ENCODE peak calls at places on chromosomes 7 and 10, in six cellular contexts. One of them, this sample, is unnamed.

GRCh38 chr7:1708640-1709249 is 38.7 kb downstream of the ELFN1 start:
- DNase-seq in H54: no peak
- DNase-seq in transverse colon: no peak
- DNase-seq in A549: no peak
- DNase-seq in HCT116: no peak
- DNase-seq in uterus: no peak
- DNase-seq in this sample: peak

GRCh38 chr7:106095634-106096033 is 16.5 kb downstream of the SYPL1 start:
- DNase-seq in uterus: no peak
- DNase-seq in A549: no peak
- DNase-seq in HCT116: no peak
- DNase-seq in transverse colon: no peak
- DNase-seq in H54: no peak
- DNase-seq in this sample: no peak

GRCh38 chr10:44962870-44963738 is 3.5 kb downstream of the RASSF4 start:
- DNase-seq in uterus: no peak
- DNase-seq in HCT116: no peak
- DNase-seq in A549: no peak
- DNase-seq in H54: no peak
- DNase-seq in transverse colon: peak
- DNase-seq in this sample: no peak

GRCh38 chr7:3244241-3244814 is 56.7 kb upstream of the SDK1 start:
- DNase-seq in HCT116: peak
- DNase-seq in H54: peak
- DNase-seq in transverse colon: no peak
- DNase-seq in A549: peak
- DNase-seq in uterus: no peak
- DNase-seq in this sample: no peak

GRCh38 chr10:69629897-69630650 is at the start of gene FAM241B:
- DNase-seq in H54: peak
- DNase-seq in HCT116: peak
- DNase-seq in transverse colon: peak
- DNase-seq in A549: peak
- DNase-seq in uterus: peak
- DNase-seq in this sample: peak

GRCh38 chr10:91901784-91902677 is 7.3 kb downstream of the FGFBP3 start:
- DNase-seq in A549: peak
- DNase-seq in HCT116: peak
- DNase-seq in H54: peak
- DNase-seq in uterus: peak
- DNase-seq in transverse colon: no peak
- DNase-seq in this sample: no peak

GRCh38 chr7:75739796-75740672 is 1.3 kb upstream of the HIP1 start:
- DNase-seq in H54: no peak
- DNase-seq in HCT116: no peak
- DNase-seq in A549: no peak
- DNase-seq in uterus: no peak
- DNase-seq in transverse colon: no peak
- DNase-seq in this sample: no peak

GRCh38 chr10:43878386-43878785 is 229.7 kb upstream of the ZNF32 start:
- DNase-seq in transverse colon: no peak
- DNase-seq in HCT116: no peak
- DNase-seq in A549: no peak
- DNase-seq in H54: no peak
- DNase-seq in uterus: no peak
- DNase-seq in this sample: no peak

GRCh38 chr7:16348251-16348650 is 73.1 kb downstream of the CRPPA start:
- DNase-seq in transverse colon: no peak
- DNase-seq in A549: no peak
- DNase-seq in HCT116: no peak
- DNase-seq in H54: no peak
- DNase-seq in uterus: no peak
- DNase-seq in this sample: no peak

GRCh38 chr7:82602066-82602465 is 158.5 kb upstream of the CACNA2D1 start:
- DNase-seq in A549: no peak
- DNase-seq in H54: no peak
- DNase-seq in transverse colon: no peak
- DNase-seq in uterus: no peak
- DNase-seq in HCT116: no peak
- DNase-seq in this sample: no peak

GRCh38 chr10:78782441-78782840 is 286.3 kb upstream of the ZMIZ1 start:
- DNase-seq in transverse colon: no peak
- DNase-seq in HCT116: no peak
- DNase-seq in H54: no peak
- DNase-seq in A549: no peak
- DNase-seq in uterus: peak
- DNase-seq in this sample: no peak

GRCh38 chr7:155402941-155403340 is 55.0 kb upstream of the EN2 start:
- DNase-seq in A549: no peak
- DNase-seq in HCT116: no peak
- DNase-seq in uterus: no peak
- DNase-seq in H54: no peak
- DNase-seq in transverse colon: no peak
- DNase-seq in this sample: no peak

GRCh38 chr7:108453320-108453719 is 2.9 kb downstream of the NRCAM start:
- DNase-seq in H54: no peak
- DNase-seq in uterus: no peak
- DNase-seq in HCT116: no peak
- DNase-seq in A549: no peak
- DNase-seq in transverse colon: no peak
- DNase-seq in this sample: no peak

GRCh38 chr10:31760674-31761081 is 168.0 kb downstream of the ARHGAP12 start:
- DNase-seq in H54: no peak
- DNase-seq in A549: no peak
- DNase-seq in uterus: no peak
- DNase-seq in HCT116: no peak
- DNase-seq in transverse colon: no peak
- DNase-seq in this sample: no peak

GRCh38 chr10:105189464-105189800 is 548.3 kb downstream of the SORCS3 start:
- DNase-seq in A549: no peak
- DNase-seq in transverse colon: no peak
- DNase-seq in uterus: no peak
- DNase-seq in H54: no peak
- DNase-seq in HCT116: no peak
- DNase-seq in this sample: no peak

GRCh38 chr10:103504181-103504783 is 10.8 kb downstream of the NEURL1 start:
- DNase-seq in A549: peak
- DNase-seq in uterus: peak
- DNase-seq in transverse colon: no peak
- DNase-seq in HCT116: peak
- DNase-seq in H54: peak
- DNase-seq in this sample: no peak

GRCh38 chr10:94108200-94108599 is 114.5 kb downstream of the PLCE1 start:
- DNase-seq in uterus: no peak
- DNase-seq in transverse colon: no peak
- DNase-seq in A549: no peak
- DNase-seq in HCT116: no peak
- DNase-seq in H54: peak
- DNase-seq in this sample: no peak

GRCh38 chr10:132498562-132499366 is 38.8 kb upstream of the INPP5A start:
- DNase-seq in transverse colon: no peak
- DNase-seq in HCT116: no peak
- DNase-seq in uterus: peak
- DNase-seq in H54: no peak
- DNase-seq in A549: no peak
- DNase-seq in this sample: peak

GRCh38 chr7:15581352-15581951 is 19.6 kb upstream of the AGMO start:
- DNase-seq in H54: no peak
- DNase-seq in A549: no peak
- DNase-seq in HCT116: no peak
- DNase-seq in uterus: no peak
- DNase-seq in transverse colon: no peak
- DNase-seq in this sample: no peak

GRCh38 chr7:152847491-152847890 is 87.9 kb downstream of the ACTR3B start:
- DNase-seq in H54: no peak
- DNase-seq in transverse colon: no peak
- DNase-seq in HCT116: no peak
- DNase-seq in uterus: no peak
- DNase-seq in A549: no peak
- DNase-seq in this sample: no peak

GRCh38 chr10:85012305-85012704 is 683.9 kb downstream of the CCSER2 start:
- DNase-seq in transverse colon: no peak
- DNase-seq in A549: no peak
- DNase-seq in H54: no peak
- DNase-seq in HCT116: no peak
- DNase-seq in uterus: no peak
- DNase-seq in this sample: no peak

GRCh38 chr10:116706281-116706680 is 36.1 kb downstream of the HSPA12A start:
- DNase-seq in H54: no peak
- DNase-seq in A549: no peak
- DNase-seq in transverse colon: no peak
- DNase-seq in uterus: no peak
- DNase-seq in HCT116: no peak
- DNase-seq in this sample: peak

GRCh38 chr7:44505595-44505994 is 15.1 kb upstream of the NUDCD3 start:
- DNase-seq in A549: no peak
- DNase-seq in uterus: no peak
- DNase-seq in H54: no peak
- DNase-seq in transverse colon: no peak
- DNase-seq in HCT116: no peak
- DNase-seq in this sample: no peak

GRCh38 chr10:128174581-128175559 is 48.6 kb upstream of the MKI67 start:
- DNase-seq in HCT116: peak
- DNase-seq in uterus: no peak
- DNase-seq in A549: no peak
- DNase-seq in transverse colon: no peak
- DNase-seq in H54: no peak
- DNase-seq in this sample: no peak

GRCh38 chr10:76626406-76626805 is 1011.2 kb downstream of the KCNMA1 start:
- DNase-seq in H54: no peak
- DNase-seq in HCT116: no peak
- DNase-seq in uterus: no peak
- DNase-seq in transverse colon: no peak
- DNase-seq in A549: no peak
- DNase-seq in this sample: no peak

GRCh38 chr10:82252081-82252480 is 377.1 kb downstream of the NRG3 start:
- DNase-seq in A549: no peak
- DNase-seq in H54: no peak
- DNase-seq in uterus: no peak
- DNase-seq in transverse colon: no peak
- DNase-seq in HCT116: no peak
- DNase-seq in this sample: no peak

GRCh38 chr7:45919231-45919825 is 1.7 kb downstream of the IGFBP3 start:
- DNase-seq in transverse colon: no peak
- DNase-seq in A549: no peak
- DNase-seq in HCT116: no peak
- DNase-seq in uterus: no peak
- DNase-seq in H54: no peak
- DNase-seq in this sample: no peak

GRCh38 chr7:105760549-105761447 is 115.6 kb downstream of the ATXN7L1 start:
- DNase-seq in HCT116: no peak
- DNase-seq in uterus: no peak
- DNase-seq in A549: no peak
- DNase-seq in transverse colon: no peak
- DNase-seq in H54: no peak
- DNase-seq in this sample: no peak

GRCh38 chr10:80700252-80700651 is 162.6 kb downstream of the SH2D4B start:
- DNase-seq in H54: no peak
- DNase-seq in HCT116: no peak
- DNase-seq in uterus: no peak
- DNase-seq in transverse colon: no peak
- DNase-seq in A549: no peak
- DNase-seq in this sample: no peak

GRCh38 chr10:30751678-30752331 is 122.3 kb upstream of the LYZL2 start:
- DNase-seq in uterus: no peak
- DNase-seq in H54: peak
- DNase-seq in A549: peak
- DNase-seq in transverse colon: peak
- DNase-seq in HCT116: peak
- DNase-seq in this sample: peak

GRCh38 chr10:58266826-58267712 is 625 bp downstream of the IPMK start:
- DNase-seq in A549: no peak
- DNase-seq in HCT116: no peak
- DNase-seq in uterus: peak
- DNase-seq in H54: peak
- DNase-seq in transverse colon: peak
- DNase-seq in this sample: peak
- TF ChIP-seq POLR2A in A549: no peak
- TF ChIP-seq POLR2A in HCT116: no peak
- TF ChIP-seq POLR2A in uterus: peak
- TF ChIP-seq POLR2A in H54: no peak
- TF ChIP-seq POLR2A in transverse colon: peak
- TF ChIP-seq POLR2A in this sample: peak

GRCh38 chr7:21426286-21426957 is 1.5 kb upstream of the SP4 start:
- DNase-seq in A549: peak
- DNase-seq in HCT116: no peak
- DNase-seq in H54: no peak
- DNase-seq in transverse colon: no peak
- DNase-seq in uterus: no peak
- DNase-seq in this sample: no peak

GRCh38 chr7:21428642-21428941 is 709 bp downstream of the SP4 start:
- DNase-seq in uterus: no peak
- DNase-seq in HCT116: no peak
- DNase-seq in transverse colon: no peak
- DNase-seq in A549: no peak
- DNase-seq in H54: no peak
- DNase-seq in this sample: no peak

GRCh38 chr7:21426958-21427860 is 674 bp upstream of the SP4 start:
- DNase-seq in A549: peak
- DNase-seq in HCT116: peak
- DNase-seq in transverse colon: peak
- DNase-seq in H54: peak
- DNase-seq in uterus: peak
- DNase-seq in this sample: peak

GRCh38 chr7:21429021-21429420 is 1.1 kb downstream of the SP4 start:
- DNase-seq in A549: no peak
- DNase-seq in H54: no peak
- DNase-seq in uterus: no peak
- DNase-seq in transverse colon: no peak
- DNase-seq in HCT116: no peak
- DNase-seq in this sample: no peak

GRCh38 chr7:21427861-21428641 is at the start of gene SP4:
- DNase-seq in transverse colon: peak
- DNase-seq in A549: peak
- DNase-seq in H54: peak
- DNase-seq in uterus: peak
- DNase-seq in HCT116: peak
- DNase-seq in this sample: peak
- TF ChIP-seq POLR2A in transverse colon: no peak
- TF ChIP-seq POLR2A in A549: no peak
- TF ChIP-seq POLR2A in H54: peak
- TF ChIP-seq POLR2A in uterus: peak
- TF ChIP-seq POLR2A in HCT116: peak
- TF ChIP-seq POLR2A in this sample: no peak

GRCh38 chr10:3749597-3750351 is 35.2 kb downstream of the KLF6 start:
- DNase-seq in H54: no peak
- DNase-seq in uterus: peak
- DNase-seq in transverse colon: no peak
- DNase-seq in A549: no peak
- DNase-seq in HCT116: no peak
- DNase-seq in this sample: no peak
- TF ChIP-seq POLR2A in H54: no peak
- TF ChIP-seq POLR2A in uterus: no peak
- TF ChIP-seq POLR2A in transverse colon: no peak
- TF ChIP-seq POLR2A in A549: no peak
- TF ChIP-seq POLR2A in HCT116: no peak
- TF ChIP-seq POLR2A in this sample: no peak

GRCh38 chr7:8160810-8161209 is 101.2 kb downstream of the ICA1 start:
- DNase-seq in HCT116: no peak
- DNase-seq in H54: no peak
- DNase-seq in uterus: no peak
- DNase-seq in A549: no peak
- DNase-seq in transverse colon: no peak
- DNase-seq in this sample: no peak
- TF ChIP-seq POLR2A in HCT116: no peak
- TF ChIP-seq POLR2A in H54: no peak
- TF ChIP-seq POLR2A in uterus: no peak
- TF ChIP-seq POLR2A in A549: no peak
- TF ChIP-seq POLR2A in transverse colon: no peak
- TF ChIP-seq POLR2A in this sample: no peak